ENCODE peak calls at places on chromosomes 12 and 14, in six cellular contexts. T is astrocyte of the cerebellum, X is GM12865, H is fibroblast of mammary gland, C is MM.1S, U is uterus. I is an unnamed sample.
A peak's percentile ranks its signal among the peaks of the same experiment; 100 is the strongest.

GRCh38 chr14:33026850-33027420 is 88.3 kb downstream of the NPAS3 start:
- DNase-seq in X (no peak), T (peak; percentile 22), C (no peak), H (peak; percentile 30), U (peak; percentile 32), I (peak; percentile 11)

GRCh38 chr12:87661770-87662402 is 367.3 kb downstream of the C12orf50 start:
- DNase-seq in H (no peak), U (no peak), T (no peak), C (peak; percentile 59), X (no peak), I (no peak)

GRCh38 chr12:11716794-11717532 is 67.5 kb downstream of the ETV6 start:
- DNase-seq in X (no peak), H (peak; percentile 76), C (no peak), T (no peak), U (no peak), I (no peak)

GRCh38 chr12:52007158-52007921 is 594 bp downstream of the TAMALIN start:
- DNase-seq in T (no peak), X (no peak), H (no peak), U (peak; percentile 67), C (no peak), I (no peak)

GRCh38 chr12:55060470-55060869 is 40.7 kb downstream of the NEUROD4 start:
- DNase-seq in T (no peak), U (no peak), X (peak; percentile 82), H (no peak), C (peak; percentile 88), I (no peak)

GRCh38 chr12:3520168-3520567 is 29.2 kb downstream of the PRMT8 start:
- DNase-seq in H (no peak), T (no peak), X (no peak), U (no peak), C (no peak), I (no peak)

GRCh38 chr12:108964391-108965166 is 56.3 kb downstream of the SVOP start:
- DNase-seq in T (no peak), C (no peak), X (no peak), U (no peak), H (no peak), I (no peak)

GRCh38 chr12:75658826-75659823 is 147.7 kb upstream of the KRR1 start:
- DNase-seq in T (peak; percentile 52), U (no peak), X (no peak), H (peak; percentile 88), C (no peak), I (no peak)

GRCh38 chr12:86914716-86915115 is 658.5 kb upstream of the MGAT4C start:
- DNase-seq in U (no peak), T (peak; percentile 31), C (no peak), X (no peak), H (peak; percentile 52), I (peak; percentile 9)

GRCh38 chr12:124390442-124391116 is 95.7 kb downstream of the RFLNA start:
- DNase-seq in U (no peak), H (peak; percentile 83), T (no peak), C (no peak), X (peak; percentile 55), I (no peak)

GRCh38 chr12:6758511-6758910 is 5.6 kb upstream of the MLF2 start:
- DNase-seq in C (peak; percentile 30), T (no peak), H (no peak), X (peak; percentile 69), U (no peak), I (no peak)

GRCh38 chr14:34439090-34439489 is 22.9 kb downstream of the SPTSSA start:
- DNase-seq in H (no peak), T (no peak), U (no peak), X (no peak), C (no peak), I (no peak)

GRCh38 chr12:51262758-51263177 is 7.4 kb downstream of the SMAGP start:
- DNase-seq in T (no peak), X (peak; percentile 34), C (peak; percentile 9), H (peak; percentile 66), U (no peak), I (no peak)

GRCh38 chr14:32507029-32507984 is 178.2 kb downstream of the AKAP6 start:
- DNase-seq in H (peak; percentile 75), X (no peak), T (no peak), U (no peak), C (no peak), I (peak; percentile 87)

GRCh38 chr12:11823593-11823992 is 174.1 kb downstream of the ETV6 start:
- DNase-seq in U (no peak), T (no peak), C (no peak), X (no peak), H (no peak), I (no peak)

GRCh38 chr12:77113971-77114370 is 48.6 kb upstream of the E2F7 start:
- DNase-seq in T (no peak), X (no peak), C (no peak), U (no peak), H (peak; percentile 59), I (no peak)

GRCh38 chr14:72679591-72680151 is 214.2 kb downstream of the DPF3 start:
- DNase-seq in X (no peak), C (no peak), T (no peak), H (no peak), U (no peak), I (no peak)

GRCh38 chr14:77979666-77980351 is 179.9 kb downstream of the ADCK1 start:
- DNase-seq in T (peak; percentile 40), H (peak; percentile 64), U (no peak), C (no peak), X (no peak), I (no peak)

GRCh38 chr12:98594050-98594853 is 766 bp downstream of the SLC25A3 start:
- DNase-seq in T (no peak), H (no peak), C (peak; percentile 21), X (peak; percentile 18), U (no peak), I (no peak)

GRCh38 chr12:112176321-112177010 is 51.1 kb downstream of the TRAFD1 start:
- DNase-seq in C (no peak), U (no peak), H (no peak), T (no peak), X (no peak), I (no peak)

GRCh38 chr12:51320695-51321320 is 3.2 kb downstream of the BIN2 start:
- DNase-seq in C (peak; percentile 76), H (peak; percentile 53), T (no peak), X (peak; percentile 64), U (no peak), I (no peak)

GRCh38 chr12:88310069-88310468 is 168.0 kb downstream of the TMTC3 start:
- DNase-seq in T (no peak), X (no peak), H (peak; percentile 98), U (no peak), C (no peak), I (no peak)

GRCh38 chr12:26520154-26520553 is 312.8 kb downstream of the ITPR2 start:
- DNase-seq in T (no peak), C (no peak), U (no peak), H (no peak), X (no peak), I (no peak)

GRCh38 chr12:26527702-26528101 is 305.3 kb downstream of the ITPR2 start:
- DNase-seq in C (no peak), T (no peak), U (no peak), H (no peak), X (no peak), I (no peak)

GRCh38 chr12:26520869-26521268 is 312.1 kb downstream of the ITPR2 start:
- DNase-seq in U (no peak), H (no peak), C (no peak), X (peak; percentile 30), T (no peak), I (no peak)

GRCh38 chr12:26524862-26525465 is 308.0 kb downstream of the ITPR2 start:
- DNase-seq in C (no peak), X (peak; percentile 31), U (no peak), T (no peak), H (peak; percentile 52), I (no peak)

GRCh38 chr12:26523708-26524150 is 309.3 kb downstream of the ITPR2 start:
- DNase-seq in C (no peak), T (peak; percentile 94), U (peak; percentile 90), X (no peak), H (peak; percentile 97), I (peak; percentile 100)
- TF ChIP-seq CTCF in C (no peak), T (no peak), U (no peak), X (no peak), H (no peak), I (no peak)

DNA sequence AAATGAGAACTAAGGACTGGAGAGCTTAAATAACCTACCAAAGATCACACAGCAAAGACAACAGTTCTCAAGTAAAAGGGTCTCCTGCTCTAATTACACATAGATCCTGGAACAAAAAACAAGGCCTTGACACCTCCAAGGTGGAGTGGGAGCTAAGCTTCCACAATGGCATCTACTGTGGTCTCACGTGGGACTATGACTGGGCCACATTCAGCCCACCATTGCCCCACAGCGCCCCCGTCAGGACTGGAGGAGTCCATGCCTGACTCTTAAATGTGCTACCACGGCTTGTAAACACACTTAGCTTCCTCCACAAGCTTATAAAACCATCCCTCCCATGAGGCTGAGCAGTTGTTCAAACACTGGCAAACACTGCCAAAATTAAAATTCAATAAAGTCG is 88.5 kb downstream of the GCH1 start:
- DNase-seq in X (peak; percentile 35), H (no peak), C (no peak), U (no peak), T (no peak), I (no peak)
- TF ChIP-seq CTCF in X (peak; percentile 33), H (peak; percentile 26), C (peak; percentile 15), U (no peak), T (no peak), I (peak; percentile 19)

DNA sequence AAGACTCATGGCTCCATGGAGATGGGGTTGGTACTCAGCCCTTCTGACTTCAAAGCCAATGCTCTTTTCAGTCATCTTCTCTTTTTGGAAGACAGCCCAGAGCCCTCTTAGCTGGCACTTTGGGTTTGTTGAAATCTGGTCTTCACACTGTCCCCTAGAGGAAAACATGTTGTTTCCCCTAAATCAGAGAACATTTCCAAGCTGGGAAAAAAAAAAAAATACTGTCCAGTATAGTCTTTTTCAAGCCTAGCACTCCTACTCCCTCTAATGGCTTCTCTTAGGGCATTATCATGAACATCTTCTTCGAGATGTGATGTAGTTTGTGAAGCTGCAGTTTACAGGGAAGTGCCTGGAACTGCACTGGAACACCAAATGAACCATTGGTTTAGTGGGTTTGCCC is 3.0 kb upstream of the ZC3H14 start:
- DNase-seq in H (peak; percentile 75), U (no peak), C (peak; percentile 27), T (peak; percentile 27), X (no peak), I (no peak)
- TF ChIP-seq CTCF in H (peak; percentile 58), U (peak; percentile 26), C (peak; percentile 24), T (peak; percentile 50), X (no peak), I (peak; percentile 31)

DNA sequence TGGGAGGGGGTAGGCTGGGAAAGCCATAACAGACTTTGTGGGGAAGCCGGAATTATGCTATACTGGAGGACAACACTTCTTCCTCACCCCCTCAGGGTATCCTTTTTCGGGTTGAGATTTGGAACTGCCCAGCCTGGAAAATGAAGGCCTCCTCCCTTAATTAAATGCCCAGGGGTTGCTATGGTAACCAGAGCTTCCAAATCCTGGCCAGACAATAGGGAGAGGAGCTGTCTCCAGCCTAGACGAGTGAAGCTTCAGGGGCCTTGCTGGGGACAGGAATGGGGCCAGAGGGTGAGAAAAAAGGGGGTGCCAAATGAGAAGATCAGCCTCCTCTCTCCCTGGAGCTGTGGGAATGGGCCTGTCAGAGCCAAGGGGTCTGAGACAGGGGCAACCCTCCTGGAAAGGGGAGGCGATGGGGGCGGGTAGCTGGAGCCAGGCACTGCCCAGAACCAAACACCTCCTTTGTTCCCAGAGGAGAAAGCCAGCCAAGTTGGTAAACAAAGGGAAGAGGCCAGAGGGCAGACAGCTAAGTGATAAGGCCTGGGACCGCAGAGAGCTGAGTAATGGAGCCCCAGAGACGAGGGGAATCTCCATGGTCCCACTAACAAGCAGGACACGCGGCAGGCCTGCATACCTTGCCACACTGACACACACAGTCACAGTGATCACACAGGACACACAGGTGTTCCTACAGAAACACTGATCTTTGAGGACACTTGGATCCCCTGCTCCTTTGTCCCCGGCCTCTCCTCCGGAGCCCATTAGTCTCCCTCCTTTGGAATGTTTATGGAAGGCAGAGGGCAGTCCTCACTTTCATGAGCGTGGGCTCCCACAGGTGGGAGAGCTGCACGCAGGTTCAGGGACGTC is 17.9 kb upstream of the RND1 start:
- DNase-seq in H (no peak), T (no peak), X (no peak), C (no peak), U (no peak), I (no peak)
- TF ChIP-seq CTCF in H (no peak), T (no peak), X (no peak), C (no peak), U (no peak), I (no peak)